ENCODE peak calls at places on chromosomes 16 and 17, in nine cellular contexts. O is CD8-positive, alpha-beta memory T cell; M is heart left ventricle; L is CD8-positive, alpha-beta T cell; U is H1; Y is effector memory CD4-positive, alpha-beta T cell; N is tibial nerve; G is OCI-LY7; C is uterus. S is an unnamed sample.

GRCh38 chr16:70267516-70267915 is 15.8 kb upstream of the EXOSC6 start:
- DNase-seq in O (peak; percentile 46), M (no peak), L (no peak), U (peak; percentile 69), Y (no peak), N (no peak), G (peak; percentile 44), C (no peak), S (no peak)

GRCh38 chr17:14468858-14469257 is 168.0 kb downstream of the HS3ST3B1 start:
- DNase-seq in O (no peak), M (no peak), L (no peak), U (no peak), Y (no peak), N (no peak), G (no peak), C (no peak), S (no peak)

GRCh38 chr16:50326835-50327465 is 41.8 kb downstream of the BRD7 start:
- DNase-seq in O (peak; percentile 78), M (no peak), L (peak; percentile 63), U (peak; percentile 58), Y (peak; percentile 40), N (no peak), G (peak; percentile 68), C (no peak), S (no peak)

GRCh38 chr17:19270951-19271611 is 33.9 kb downstream of the EPN2 start:
- DNase-seq in O (no peak), M (peak; percentile 67), L (no peak), U (no peak), Y (no peak), N (no peak), G (peak; percentile 73), C (no peak), S (no peak)

GRCh38 chr16:74743668-74744299 is 30.8 kb downstream of the FA2H start:
- DNase-seq in O (no peak), M (no peak), L (no peak), U (no peak), Y (no peak), N (peak; percentile 42), G (no peak), C (no peak), S (no peak)

GRCh38 chr17:30334421-30334820 is 564 bp upstream of the TMIGD1 start:
- DNase-seq in O (no peak), M (no peak), L (no peak), U (no peak), Y (no peak), N (no peak), G (no peak), C (no peak), S (no peak)

GRCh38 chr17:77332981-77333685 is 192.4 kb downstream of the SEC14L1 start:
- DNase-seq in O (no peak), M (peak; percentile 10), L (peak; percentile 27), U (no peak), Y (no peak), N (peak; percentile 8), G (peak; percentile 63), C (peak; percentile 13), S (no peak)

GRCh38 chr17:29054835-29055234 is 11.9 kb downstream of the PIPOX start:
- DNase-seq in O (no peak), M (no peak), L (no peak), U (no peak), Y (no peak), N (no peak), G (no peak), C (no peak), S (no peak)

GRCh38 chr17:8021565-8022357 is 17.1 kb upstream of the ALOX15B start:
- DNase-seq in O (no peak), M (no peak), L (no peak), U (no peak), Y (no peak), N (no peak), G (no peak), C (no peak), S (no peak)

GRCh38 chr16:2252806-2253148 is 1.4 kb upstream of the ECI1 start:
- DNase-seq in O (no peak), M (no peak), L (no peak), U (no peak), Y (no peak), N (no peak), G (no peak), C (no peak), S (no peak)

GRCh38 chr16:17275076-17275732 is 195.6 kb downstream of the XYLT1 start:
- DNase-seq in O (no peak), M (no peak), L (no peak), U (no peak), Y (no peak), N (no peak), G (no peak), C (no peak), S (no peak)

GRCh38 chr17:81459224-81459623 is 53.4 kb downstream of the ACTG1 start:
- DNase-seq in O (no peak), M (peak; percentile 71), L (no peak), U (no peak), Y (no peak), N (no peak), G (no peak), C (no peak), S (no peak)

GRCh38 chr16:51151951-51152663 is 1.0 kb upstream of the SALL1 start:
- DNase-seq in O (no peak), M (peak; percentile 49), L (no peak), U (peak; percentile 91), Y (no peak), N (no peak), G (no peak), C (peak; percentile 94), S (no peak)

GRCh38 chr17:4479340-4479981 is 19.2 kb upstream of the SPNS2 start:
- DNase-seq in O (no peak), M (no peak), L (no peak), U (no peak), Y (no peak), N (no peak), G (no peak), C (no peak), S (no peak)

GRCh38 chr16:59614466-59615240 is 880.5 kb upstream of the GOT2 start:
- DNase-seq in O (no peak), M (no peak), L (no peak), U (no peak), Y (no peak), N (no peak), G (no peak), C (no peak), S (no peak)
- H3K9me3 ChIP-seq in O (no peaks in the 10 kb centered on the region), M (no peaks in the 10 kb centered on the region), L (peaks cover 3% of the 10 kb centered on the region), U (no peaks in the 10 kb centered on the region), Y (peaks cover 4% of the 10 kb centered on the region), N (no peaks in the 10 kb centered on the region), G (no peaks in the 10 kb centered on the region), C (no peaks in the 10 kb centered on the region), S (no peaks in the 10 kb centered on the region)

GRCh38 chr17:41141361-41141760 is 1.0 kb upstream of the KRTAP4-6 start:
- DNase-seq in O (no peak), M (no peak), L (no peak), U (no peak), Y (no peak), N (no peak), G (no peak), C (no peak), S (no peak)

GRCh38 chr17:41145261-41145660 is 4.4 kb downstream of the KRTAP4-5 start:
- DNase-seq in O (no peak), M (no peak), L (no peak), U (no peak), Y (no peak), N (no peak), G (no peak), C (no peak), S (no peak)

GRCh38 chr17:41144846-41145245 is 4.5 kb upstream of the KRTAP4-6 start:
- DNase-seq in O (no peak), M (no peak), L (no peak), U (no peak), Y (no peak), N (no peak), G (no peak), C (no peak), S (no peak)

GRCh38 chr17:41140360-41141132 is at the start of gene KRTAP4-6:
- DNase-seq in O (no peak), M (no peak), L (no peak), U (no peak), Y (no peak), N (no peak), G (no peak), C (no peak), S (no peak)
- H3K9me3 ChIP-seq in O (no peaks in the 10 kb centered on the region), M (peaks cover 20% of the 10 kb centered on the region), L (no peaks in the 10 kb centered on the region), U (peaks cover 12% of the 10 kb centered on the region), Y (no peaks in the 10 kb centered on the region), N (no peaks in the 10 kb centered on the region), G (peaks cover 7% of the 10 kb centered on the region), C (no peaks in the 10 kb centered on the region), S (peaks cover 5% of the 10 kb centered on the region)

GRCh38 chr16:10421596-10421995 is 35.7 kb downstream of the ATF7IP2 start:
- DNase-seq in O (no peak), M (no peak), L (no peak), U (no peak), Y (no peak), N (no peak), G (no peak), C (no peak), S (no peak)

GRCh38 chr16:10419701-10420100 is 33.8 kb downstream of the ATF7IP2 start:
- DNase-seq in O (no peak), M (no peak), L (no peak), U (no peak), Y (no peak), N (no peak), G (no peak), C (no peak), S (no peak)
- H3K9me3 ChIP-seq in O (peaks cover 36% of the 10 kb centered on the region), M (peaks cover 43% of the 10 kb centered on the region), L (peaks cover 16% of the 10 kb centered on the region), U (peaks cover 28% of the 10 kb centered on the region), Y (peaks cover 13% of the 10 kb centered on the region), N (no peaks in the 10 kb centered on the region), G (peaks cover 25% of the 10 kb centered on the region), C (no peaks in the 10 kb centered on the region), S (peaks cover 19% of the 10 kb centered on the region)

GRCh38 chr17:69880591-69881112 is 194.4 kb upstream of the KCNJ16 start:
- DNase-seq in O (no peak), M (no peak), L (no peak), U (no peak), Y (no peak), N (no peak), G (no peak), C (no peak), S (no peak)
- H3K9me3 ChIP-seq in O (no peaks in the 10 kb centered on the region), M (no peaks in the 10 kb centered on the region), L (no peaks in the 10 kb centered on the region), U (no peaks in the 10 kb centered on the region), Y (no peaks in the 10 kb centered on the region), N (no peaks in the 10 kb centered on the region), G (no peaks in the 10 kb centered on the region), C (no peaks in the 10 kb centered on the region), S (no peaks in the 10 kb centered on the region)